ENCODE peak calls at places on chromosome 7, in ten cellular contexts. I is HepG2, A is Karpas-422, K is neuronal stem cell, Q is mammary epithelial cell, S is IMR-90, R is GM23338, D is fibroblast of lung, C is H1, O is neural progenitor cell. U is an unnamed sample.
A peak's percentile ranks its signal among the peaks of the same experiment; 100 is the strongest.

GRCh38 chr7:128906766-128907559 is 3.5 kb downstream of the KCP start:
- DNase-seq in I (no peak), A (peak; percentile 49), K (no peak), Q (no peak), S (no peak), R (no peak), D (no peak), C (no peak), O (no peak), U (no peak)

GRCh38 chr7:22979251-22979650 is 34.7 kb downstream of the HYCC1 start:
- DNase-seq in I (no peak), A (peak; percentile 14), K (no peak), Q (no peak), S (no peak), R (no peak), D (no peak), C (no peak), O (no peak), U (no peak)

GRCh38 chr7:104643587-104644217 is 315.3 kb downstream of the LHFPL3 start:
- DNase-seq in I (peak; percentile 7), A (peak; percentile 60), K (peak; percentile 21), Q (peak; percentile 3), S (no peak), R (peak; percentile 75), D (peak; percentile 1), C (peak; percentile 7), O (peak; percentile 64), U (no peak)

GRCh38 chr7:101518348-101518747 is 110.7 kb downstream of the MYL10 start:
- DNase-seq in I (no peak), A (no peak), K (no peak), Q (no peak), S (peak; percentile 77), R (no peak), D (peak; percentile 95), C (no peak), O (no peak), U (peak; percentile 33)

GRCh38 chr7:97064972-97065587 is 40.4 kb upstream of the DLX5 start:
- DNase-seq in I (peak; percentile 36), A (peak; percentile 80), K (peak; percentile 54), Q (peak; percentile 34), S (peak; percentile 58), R (peak; percentile 82), D (peak; percentile 64), C (no peak), O (peak; percentile 72), U (peak; percentile 22)

GRCh38 chr7:10474048-10474447 is 499.6 kb upstream of the PHF14 start:
- DNase-seq in I (peak; percentile 2), A (no peak), K (no peak), Q (peak; percentile 42), S (no peak), R (no peak), D (peak; percentile 61), C (no peak), O (no peak), U (peak; percentile 35)

GRCh38 chr7:142808802-142809583 is 38.2 kb downstream of the PRSS2 start:
- DNase-seq in I (no peak), A (no peak), K (no peak), Q (peak; percentile 26), S (peak; percentile 7), R (no peak), D (no peak), C (no peak), O (no peak), U (peak; percentile 79)

GRCh38 chr7:12685550-12685949 is 1.9 kb upstream of the ARL4A start:
- DNase-seq in I (no peak), A (peak; percentile 43), K (peak; percentile 30), Q (no peak), S (peak; percentile 33), R (peak; percentile 88), D (peak; percentile 53), C (peak; percentile 29), O (peak; percentile 75), U (peak; percentile 23)

GRCh38 chr7:117061751-117062150 is 108.5 kb downstream of the ST7 start:
- DNase-seq in I (no peak), A (no peak), K (no peak), Q (peak; percentile 40), S (peak; percentile 80), R (no peak), D (peak; percentile 19), C (no peak), O (no peak), U (peak; percentile 43)

GRCh38 chr7:2520131-2520807 is 695 bp downstream of the LFNG start:
- DNase-seq in I (no peak), A (no peak), K (no peak), Q (peak; percentile 43), S (no peak), R (peak; percentile 47), D (no peak), C (no peak), O (peak; percentile 61), U (no peak)

GRCh38 chr7:40298421-40298820 is 163.6 kb downstream of the SUGCT start:
- DNase-seq in I (no peak), A (no peak), K (no peak), Q (peak; percentile 66), S (peak; percentile 73), R (no peak), D (peak; percentile 13), C (no peak), O (no peak), U (peak; percentile 99)

GRCh38 chr7:100546868-100547800 is 8.1 kb downstream of the AGFG2 start:
- DNase-seq in I (no peak), A (no peak), K (no peak), Q (no peak), S (no peak), R (no peak), D (no peak), C (no peak), O (no peak), U (no peak)

DNA sequence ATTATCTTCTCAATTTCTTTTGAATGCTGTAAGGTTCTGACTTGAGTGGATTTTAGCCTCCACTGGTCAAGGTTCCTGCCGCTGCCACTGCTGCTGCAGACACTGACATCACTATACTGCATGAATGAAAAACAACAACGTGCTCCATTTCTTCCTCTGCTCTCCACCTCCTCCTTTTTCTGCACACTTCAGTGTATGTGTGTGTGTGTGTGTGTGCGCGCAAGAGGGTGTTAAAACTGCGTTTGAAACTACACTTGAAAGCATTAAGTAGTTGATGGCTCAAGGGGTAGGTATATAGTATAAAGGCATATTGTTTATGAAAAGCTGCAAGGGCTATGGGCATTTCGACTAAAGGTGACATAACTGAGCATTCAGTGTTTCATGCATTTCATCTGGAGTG is 3.5 kb downstream of the GLCCI1 start:
- DNase-seq in I (no peak), A (peak; percentile 59), K (no peak), Q (no peak), S (peak; percentile 6), R (peak; percentile 4), D (no peak), C (no peak), O (peak; percentile 29), U (peak; percentile 30)
- H3K4me3 ChIP-seq in I (no peak overlapping the region), A (peak overlapping the region; percentile 63), K (peak overlapping the region; percentile 88), Q (no peak overlapping the region), S (no peak overlapping the region), R (no peak overlapping the region), D (no peak overlapping the region), C (no peak overlapping the region), O (peak overlapping the region; percentile 93), U (peak overlapping the region; percentile 77)

DNA sequence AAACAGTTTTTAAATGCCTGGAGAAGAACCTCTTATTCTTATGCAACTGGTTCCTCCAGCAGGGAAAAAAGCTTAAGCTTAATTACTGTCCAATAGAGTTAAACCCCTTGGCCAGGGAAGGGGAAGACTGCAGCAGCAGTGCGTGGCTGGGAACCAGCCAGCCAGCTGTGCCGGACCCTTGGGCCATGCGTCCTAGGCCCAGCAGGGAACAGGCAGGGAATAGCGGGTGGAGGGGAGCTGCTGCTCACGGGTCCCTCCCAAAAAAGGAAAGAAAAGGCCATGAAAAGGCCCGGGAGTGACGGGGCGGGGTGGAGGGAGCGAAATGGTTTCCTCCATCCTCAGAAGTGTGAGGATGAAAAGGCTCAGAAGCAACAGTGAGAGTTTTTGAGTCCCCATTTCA is 35.2 kb upstream of the HECW1 start:
- DNase-seq in I (no peak), A (no peak), K (no peak), Q (no peak), S (no peak), R (peak; percentile 19), D (no peak), C (no peak), O (peak; percentile 42), U (no peak)
- H2AFZ ChIP-seq in I (no peak overlapping the region), A (peak overlapping the region; percentile 84), K (peak overlapping the region; percentile 86), Q (no peak overlapping the region), S (no peak overlapping the region), R (peak overlapping the region; percentile 56), D (no peak overlapping the region), C (no peak overlapping the region), O (peak overlapping the region; percentile 81), U (peak overlapping the region; percentile 48)

DNA sequence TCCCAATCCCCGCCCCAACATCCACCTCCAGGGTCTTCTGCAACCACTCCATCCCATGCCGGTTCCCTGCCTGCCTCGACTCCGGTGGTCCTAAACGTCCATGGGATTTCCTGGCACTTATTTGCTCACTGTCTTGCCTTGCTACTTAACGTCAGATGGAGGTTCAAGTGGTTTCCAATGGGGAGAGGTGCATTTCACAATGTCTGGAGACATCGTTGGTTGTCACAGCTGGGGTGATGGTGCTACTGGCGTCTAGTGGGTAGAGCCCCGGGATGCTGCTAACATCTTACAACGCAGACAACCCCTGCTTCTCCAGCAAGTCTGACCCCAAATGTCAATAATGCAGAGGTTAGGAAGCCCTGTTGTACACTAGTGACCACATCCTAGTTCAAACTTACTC is 82.9 kb upstream of the ANLN start:
- DNase-seq in I (no peak), A (no peak), K (no peak), Q (no peak), S (no peak), R (no peak), D (no peak), C (no peak), O (no peak), U (no peak)
- H3K4me3 ChIP-seq in I (no peak overlapping the region), A (no peak overlapping the region), K (no peak overlapping the region), Q (no peak overlapping the region), S (no peak overlapping the region), R (no peak overlapping the region), D (no peak overlapping the region), C (no peak overlapping the region), O (no peak overlapping the region), U (no peak overlapping the region)

GRCh38 chr7:150385240-150385830 is 6.2 kb downstream of the ZNF775 start:
- DNase-seq in I (no peak), A (no peak), K (no peak), Q (no peak), S (no peak), R (no peak), D (no peak), C (no peak), O (peak; percentile 33), U (no peak)

GRCh38 chr7:150388306-150388705 is 9.2 kb downstream of the ZNF775 start:
- DNase-seq in I (no peak), A (no peak), K (no peak), Q (no peak), S (no peak), R (no peak), D (no peak), C (no peak), O (peak; percentile 2), U (no peak)

GRCh38 chr7:150389532-150389816 is 10.3 kb downstream of the ZNF775 start:
- DNase-seq in I (no peak), A (no peak), K (no peak), Q (no peak), S (peak; percentile 19), R (no peak), D (no peak), C (no peak), O (no peak), U (peak; percentile 36)

GRCh38 chr7:150390206-150390605 is 11.1 kb downstream of the ZNF775 start:
- DNase-seq in I (no peak), A (no peak), K (no peak), Q (no peak), S (peak; percentile 79), R (no peak), D (peak; percentile 29), C (no peak), O (no peak), U (no peak)

GRCh38 chr7:150388709-150389531 is 9.8 kb downstream of the ZNF775 start:
- DNase-seq in I (peak; percentile 98), A (no peak), K (no peak), Q (no peak), S (peak; percentile 65), R (peak; percentile 70), D (peak; percentile 89), C (no peak), O (peak; percentile 52), U (peak; percentile 49)
- H2AFZ ChIP-seq in I (no peak overlapping the region), A (no peak overlapping the region), K (no peak overlapping the region), Q (no peak overlapping the region), S (peak overlapping the region; percentile 78), R (no peak overlapping the region), D (no peak overlapping the region), C (no peak overlapping the region), O (no peak overlapping the region), U (no peak overlapping the region)